ENCODE peak calls at places on chromosomes 4 and X, in six cellular contexts. F is bronchial epithelial cell, V is adipocyte, Y is pancreas, R is Panc1, X is OCI-LY7. Q is an unnamed sample. For H3K36me3, the result is how much of the 10 kb centered on the place peaks cover.

GRCh38 chr4:41644288-41644914 is 104.1 kb downstream of the PHOX2B start:
- DNase-seq in F (peak), V (peak), Y (peak), R (no peak), X (no peak), Q (peak)

GRCh38 chr4:136750898-136751297 is 781.4 kb downstream of the PCDH18 start:
- DNase-seq in F (peak), V (peak), Y (no peak), R (no peak), X (no peak), Q (no peak)

GRCh38 chr4:150591284-150591874 is 9.4 kb downstream of the MAB21L2 start:
- DNase-seq in F (no peak), V (peak), Y (no peak), R (no peak), X (no peak), Q (no peak)

GRCh38 chr4:145216532-145216931 is 36.1 kb upstream of the OTUD4 start:
- DNase-seq in F (peak), V (peak), Y (no peak), R (peak), X (peak), Q (no peak)

GRCh38 chrX:48468693-48469691 is 1.1 kb downstream of the SLC38A5 start:
- DNase-seq in F (no peak), V (no peak), Y (peak), R (no peak), X (peak), Q (peak)

GRCh38 chrX:131366387-131366786 is 77.3 kb upstream of the IGSF1 start:
- DNase-seq in F (peak), V (no peak), Y (no peak), R (no peak), X (no peak), Q (no peak)

GRCh38 chr4:6987566-6987920 is 55.6 kb upstream of the TADA2B start:
- DNase-seq in F (peak), V (peak), Y (no peak), R (no peak), X (peak), Q (no peak)

GRCh38 chrX:105701310-105702052 is 120.9 kb upstream of the NRK start:
- DNase-seq in F (peak), V (peak), Y (no peak), R (no peak), X (no peak), Q (no peak)

GRCh38 chr4:88613417-88613875 is 21.2 kb downstream of the HERC3 start:
- DNase-seq in F (peak), V (no peak), Y (no peak), R (no peak), X (peak), Q (no peak)

GRCh38 chrX:110415440-110416167 is 57.0 kb downstream of the RTL9 start:
- DNase-seq in F (peak), V (no peak), Y (no peak), R (no peak), X (no peak), Q (no peak)

GRCh38 chr4:1794809-1795303 is 1.8 kb downstream of the FGFR3 start:
- DNase-seq in F (no peak), V (peak), Y (no peak), R (no peak), X (no peak), Q (no peak)

GRCh38 chr4:1796486-1797204 is 3.6 kb downstream of the FGFR3 start:
- DNase-seq in F (no peak), V (no peak), Y (no peak), R (no peak), X (no peak), Q (no peak)

GRCh38 chr4:1793940-1794808 is 1.1 kb downstream of the FGFR3 start:
- DNase-seq in F (no peak), V (peak), Y (no peak), R (no peak), X (no peak), Q (peak)

GRCh38 chr4:1797298-1797860 is 4.3 kb downstream of the FGFR3 start:
- DNase-seq in F (no peak), V (no peak), Y (no peak), R (no peak), X (no peak), Q (no peak)

GRCh38 chr4:1795304-1796195 is 2.5 kb downstream of the FGFR3 start:
- DNase-seq in F (no peak), V (no peak), Y (peak), R (no peak), X (no peak), Q (peak)
- H3K4me3 ChIP-seq in F (peak), V (no peak), Y (peak), R (peak), X (no peak), Q (peak)

GRCh38 chr4:2716236-2716635 is 39.9 kb downstream of the TNIP2 start:
- DNase-seq in F (no peak), V (no peak), Y (no peak), R (no peak), X (no peak), Q (no peak)

GRCh38 chr4:2723751-2724150 is 32.4 kb downstream of the TNIP2 start:
- DNase-seq in F (no peak), V (peak), Y (no peak), R (no peak), X (no peak), Q (no peak)

GRCh38 chr4:2721586-2721985 is 34.5 kb downstream of the TNIP2 start:
- DNase-seq in F (no peak), V (no peak), Y (no peak), R (no peak), X (no peak), Q (no peak)

GRCh38 chr4:2725380-2725779 is 30.8 kb downstream of the TNIP2 start:
- DNase-seq in F (no peak), V (no peak), Y (no peak), R (no peak), X (no peak), Q (no peak)

DNA sequence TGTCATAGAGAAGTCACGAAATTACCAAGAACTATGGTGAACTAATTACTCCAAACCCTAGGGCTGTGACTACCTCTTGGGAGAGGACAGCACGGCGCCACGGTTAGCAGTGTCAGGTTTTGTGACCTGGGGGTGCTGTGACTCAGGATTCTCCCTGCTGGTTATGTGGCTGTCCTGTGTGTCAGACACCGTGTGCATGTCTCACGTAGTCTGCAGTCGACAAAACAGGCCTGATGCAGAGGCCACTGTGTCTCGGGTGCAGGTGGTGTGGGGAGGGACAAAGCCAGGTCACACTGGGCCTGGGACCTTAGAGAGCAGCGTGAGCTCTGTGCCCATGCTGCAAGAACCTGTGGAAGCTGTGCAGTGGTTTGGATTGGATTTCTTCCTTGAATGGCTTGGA is 34.1 kb downstream of the TNIP2 start:
- DNase-seq in F (no peak), V (no peak), Y (no peak), R (no peak), X (no peak), Q (no peak)
- H3K36me3 ChIP-seq in F (under half), V (under half), Y (under half), R (under half), X (under half), Q (under half)

GRCh38 chr4:26271703-26272102 is 49.1 kb upstream of the RBPJ start:
- DNase-seq in F (no peak), V (no peak), Y (no peak), R (no peak), X (no peak), Q (no peak)

GRCh38 chr4:26269038-26269437 is 51.8 kb upstream of the RBPJ start:
- DNase-seq in F (no peak), V (no peak), Y (no peak), R (no peak), X (no peak), Q (no peak)

GRCh38 chr4:26275261-26275660 is 45.6 kb upstream of the RBPJ start:
- DNase-seq in F (no peak), V (no peak), Y (no peak), R (no peak), X (no peak), Q (no peak)

GRCh38 chr4:26272654-26273307 is 48.0 kb upstream of the RBPJ start:
- DNase-seq in F (no peak), V (no peak), Y (no peak), R (no peak), X (no peak), Q (no peak)

GRCh38 chr4:26273308-26273980 is 47.4 kb upstream of the RBPJ start:
- DNase-seq in F (no peak), V (no peak), Y (peak), R (no peak), X (no peak), Q (no peak)
- H3K4me3 ChIP-seq in F (no peak), V (no peak), Y (no peak), R (no peak), X (no peak), Q (no peak)

GRCh38 chrX:71625471-71625870 is 7.2 kb upstream of the CXCR3 start:
- DNase-seq in F (no peak), V (no peak), Y (no peak), R (no peak), X (no peak), Q (no peak)
- H3K36me3 ChIP-seq in F (under half), V (under half), Y (under half), R (under half), X (under half), Q (under half)

DNA sequence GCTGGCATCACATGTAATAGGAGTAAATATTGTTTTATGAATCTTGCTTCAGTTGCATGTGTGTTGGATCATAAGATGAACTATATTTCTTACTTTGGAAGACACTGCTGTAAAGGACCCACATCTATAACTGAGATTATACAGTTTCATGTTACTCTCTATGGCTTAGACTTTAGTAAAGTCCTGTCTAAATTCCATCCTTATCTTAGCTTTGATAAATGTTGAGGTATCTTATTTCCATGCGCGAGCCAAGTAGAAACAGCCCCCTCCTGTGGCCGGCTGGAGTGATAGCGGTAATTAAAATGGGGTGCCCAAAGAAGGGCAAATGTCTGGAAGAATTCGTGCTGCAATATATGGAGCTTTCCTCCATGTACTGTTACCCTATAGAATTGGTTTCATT is 43.0 kb downstream of the CCDC158 start:
- DNase-seq in F (peak), V (peak), Y (peak), R (no peak), X (peak), Q (no peak)
- H3K4me3 ChIP-seq in F (no peak), V (peak), Y (no peak), R (no peak), X (no peak), Q (no peak)

GRCh38 chr4:87129681-87130080 is 90.7 kb downstream of the KLHL8 start:
- DNase-seq in F (no peak), V (no peak), Y (no peak), R (no peak), X (no peak), Q (no peak)
- H3K36me3 ChIP-seq in F (under half), V (half or more), Y (under half), R (under half), X (half or more), Q (under half)

Q was measured in mucosa of descending colon.